ENCODE peak calls at places on chromosomes 4 and X, in eight cellular contexts. One of them, this sample, is unnamed.
A peak's percentile ranks its signal among the peaks of the same experiment; 100 is the strongest.

GRCh38 chrX:8668797-8669196 is 63.1 kb downstream of the ANOS1 start:
- DNase-seq in BJ: no peak
- DNase-seq in right cardiac atrium: no peak
- DNase-seq in activated CD4-positive, alpha-beta T cell treated with anti-CD3 and anti-CD28 coated beads for 48 hours: no peak
- DNase-seq in astrocyte of the spinal cord: no peak
- DNase-seq in activated CD8-positive, alpha-beta memory T cell treated with anti-CD3 and anti-CD28 coated beads for 48 hours: no peak
- DNase-seq in NCI-H1436: no peak
- DNase-seq in T-helper 9 cell: no peak
- DNase-seq in this sample: no peak

GRCh38 chr4:150570123-150570522 is 11.8 kb upstream of the MAB21L2 start:
- DNase-seq in NCI-H1436: no peak
- DNase-seq in BJ: no peak
- DNase-seq in right cardiac atrium: no peak
- DNase-seq in activated CD8-positive, alpha-beta memory T cell treated with anti-CD3 and anti-CD28 coated beads for 48 hours: no peak
- DNase-seq in astrocyte of the spinal cord: no peak
- DNase-seq in T-helper 9 cell: no peak
- DNase-seq in activated CD4-positive, alpha-beta T cell treated with anti-CD3 and anti-CD28 coated beads for 48 hours: no peak
- DNase-seq in this sample: no peak

GRCh38 chr4:162408309-162408708 is 244.5 kb upstream of the FSTL5 start:
- DNase-seq in right cardiac atrium: no peak
- DNase-seq in NCI-H1436: no peak
- DNase-seq in activated CD4-positive, alpha-beta T cell treated with anti-CD3 and anti-CD28 coated beads for 48 hours: no peak
- DNase-seq in BJ: no peak
- DNase-seq in T-helper 9 cell: no peak
- DNase-seq in activated CD8-positive, alpha-beta memory T cell treated with anti-CD3 and anti-CD28 coated beads for 48 hours: no peak
- DNase-seq in astrocyte of the spinal cord: no peak
- DNase-seq in this sample: no peak

GRCh38 chr4:118206627-118207026 is 146.2 kb downstream of the PRSS12 start:
- DNase-seq in NCI-H1436: no peak
- DNase-seq in activated CD8-positive, alpha-beta memory T cell treated with anti-CD3 and anti-CD28 coated beads for 48 hours: no peak
- DNase-seq in activated CD4-positive, alpha-beta T cell treated with anti-CD3 and anti-CD28 coated beads for 48 hours: no peak
- DNase-seq in T-helper 9 cell: no peak
- DNase-seq in astrocyte of the spinal cord: no peak
- DNase-seq in right cardiac atrium: no peak
- DNase-seq in BJ: no peak
- DNase-seq in this sample: no peak

GRCh38 chr4:75232546-75232945 is 281.7 kb downstream of the RCHY1 start:
- DNase-seq in BJ: no peak
- DNase-seq in activated CD4-positive, alpha-beta T cell treated with anti-CD3 and anti-CD28 coated beads for 48 hours: no peak
- DNase-seq in activated CD8-positive, alpha-beta memory T cell treated with anti-CD3 and anti-CD28 coated beads for 48 hours: no peak
- DNase-seq in T-helper 9 cell: no peak
- DNase-seq in right cardiac atrium: no peak
- DNase-seq in NCI-H1436: no peak
- DNase-seq in astrocyte of the spinal cord: no peak
- DNase-seq in this sample: no peak

GRCh38 chrX:130575831-130576404 is 174.1 kb downstream of the RBMX2 start:
- DNase-seq in T-helper 9 cell: peak; percentile 0
- DNase-seq in NCI-H1436: peak; percentile 39
- DNase-seq in BJ: no peak
- DNase-seq in activated CD8-positive, alpha-beta memory T cell treated with anti-CD3 and anti-CD28 coated beads for 48 hours: no peak
- DNase-seq in right cardiac atrium: peak; percentile 56
- DNase-seq in activated CD4-positive, alpha-beta T cell treated with anti-CD3 and anti-CD28 coated beads for 48 hours: peak; percentile 38
- DNase-seq in astrocyte of the spinal cord: peak; percentile 32
- DNase-seq in this sample: no peak

GRCh38 chrX:18895157-18895952 is 88.6 kb downstream of the PHKA2 start:
- DNase-seq in right cardiac atrium: peak; percentile 77
- DNase-seq in activated CD8-positive, alpha-beta memory T cell treated with anti-CD3 and anti-CD28 coated beads for 48 hours: no peak
- DNase-seq in T-helper 9 cell: no peak
- DNase-seq in BJ: no peak
- DNase-seq in activated CD4-positive, alpha-beta T cell treated with anti-CD3 and anti-CD28 coated beads for 48 hours: no peak
- DNase-seq in astrocyte of the spinal cord: no peak
- DNase-seq in NCI-H1436: no peak
- DNase-seq in this sample: no peak

GRCh38 chrX:71466979-71467523 is 65.9 kb upstream of the OGT start:
- DNase-seq in NCI-H1436: no peak
- DNase-seq in activated CD8-positive, alpha-beta memory T cell treated with anti-CD3 and anti-CD28 coated beads for 48 hours: no peak
- DNase-seq in activated CD4-positive, alpha-beta T cell treated with anti-CD3 and anti-CD28 coated beads for 48 hours: no peak
- DNase-seq in BJ: no peak
- DNase-seq in astrocyte of the spinal cord: no peak
- DNase-seq in T-helper 9 cell: no peak
- DNase-seq in right cardiac atrium: no peak
- DNase-seq in this sample: no peak

GRCh38 chr4:176792348-176793059 is at the start of gene VEGFC:
- DNase-seq in activated CD4-positive, alpha-beta T cell treated with anti-CD3 and anti-CD28 coated beads for 48 hours: peak; percentile 35
- DNase-seq in astrocyte of the spinal cord: peak; percentile 79
- DNase-seq in activated CD8-positive, alpha-beta memory T cell treated with anti-CD3 and anti-CD28 coated beads for 48 hours: no peak
- DNase-seq in right cardiac atrium: peak; percentile 85
- DNase-seq in NCI-H1436: peak; percentile 37
- DNase-seq in BJ: no peak
- DNase-seq in T-helper 9 cell: no peak
- DNase-seq in this sample: no peak

GRCh38 chr4:15526924-15527592 is 57.4 kb downstream of the CC2D2A start:
- DNase-seq in activated CD4-positive, alpha-beta T cell treated with anti-CD3 and anti-CD28 coated beads for 48 hours: no peak
- DNase-seq in activated CD8-positive, alpha-beta memory T cell treated with anti-CD3 and anti-CD28 coated beads for 48 hours: no peak
- DNase-seq in BJ: no peak
- DNase-seq in astrocyte of the spinal cord: no peak
- DNase-seq in NCI-H1436: no peak
- DNase-seq in right cardiac atrium: no peak
- DNase-seq in T-helper 9 cell: no peak
- DNase-seq in this sample: no peak

GRCh38 chr4:182901337-182901736 is 15.8 kb downstream of the DCTD start:
- DNase-seq in activated CD8-positive, alpha-beta memory T cell treated with anti-CD3 and anti-CD28 coated beads for 48 hours: no peak
- DNase-seq in astrocyte of the spinal cord: no peak
- DNase-seq in NCI-H1436: no peak
- DNase-seq in activated CD4-positive, alpha-beta T cell treated with anti-CD3 and anti-CD28 coated beads for 48 hours: no peak
- DNase-seq in BJ: no peak
- DNase-seq in T-helper 9 cell: no peak
- DNase-seq in right cardiac atrium: no peak
- DNase-seq in this sample: no peak

GRCh38 chrX:8049827-8050226 is 121.2 kb downstream of the VCX2 start:
- DNase-seq in T-helper 9 cell: no peak
- DNase-seq in BJ: no peak
- DNase-seq in activated CD4-positive, alpha-beta T cell treated with anti-CD3 and anti-CD28 coated beads for 48 hours: no peak
- DNase-seq in astrocyte of the spinal cord: peak; percentile 24
- DNase-seq in activated CD8-positive, alpha-beta memory T cell treated with anti-CD3 and anti-CD28 coated beads for 48 hours: no peak
- DNase-seq in right cardiac atrium: no peak
- DNase-seq in NCI-H1436: no peak
- DNase-seq in this sample: no peak

GRCh38 chr4:127601029-127601428 is 31.7 kb upstream of the INTU start:
- DNase-seq in activated CD4-positive, alpha-beta T cell treated with anti-CD3 and anti-CD28 coated beads for 48 hours: no peak
- DNase-seq in BJ: no peak
- DNase-seq in NCI-H1436: no peak
- DNase-seq in astrocyte of the spinal cord: peak; percentile 25
- DNase-seq in T-helper 9 cell: no peak
- DNase-seq in right cardiac atrium: no peak
- DNase-seq in activated CD8-positive, alpha-beta memory T cell treated with anti-CD3 and anti-CD28 coated beads for 48 hours: no peak
- DNase-seq in this sample: no peak

GRCh38 chrX:119647552-119648420 is 41.6 kb upstream of the NKRF start:
- DNase-seq in BJ: no peak
- DNase-seq in T-helper 9 cell: peak; percentile 40
- DNase-seq in astrocyte of the spinal cord: no peak
- DNase-seq in right cardiac atrium: no peak
- DNase-seq in activated CD4-positive, alpha-beta T cell treated with anti-CD3 and anti-CD28 coated beads for 48 hours: peak; percentile 77
- DNase-seq in activated CD8-positive, alpha-beta memory T cell treated with anti-CD3 and anti-CD28 coated beads for 48 hours: peak; percentile 18
- DNase-seq in NCI-H1436: no peak
- DNase-seq in this sample: no peak

GRCh38 chrX:153960786-153961185 is 10.8 kb downstream of the HCFC1 start:
- DNase-seq in astrocyte of the spinal cord: no peak
- DNase-seq in activated CD4-positive, alpha-beta T cell treated with anti-CD3 and anti-CD28 coated beads for 48 hours: no peak
- DNase-seq in T-helper 9 cell: no peak
- DNase-seq in BJ: no peak
- DNase-seq in NCI-H1436: no peak
- DNase-seq in activated CD8-positive, alpha-beta memory T cell treated with anti-CD3 and anti-CD28 coated beads for 48 hours: no peak
- DNase-seq in right cardiac atrium: no peak
- DNase-seq in this sample: no peak

GRCh38 chr4:89212666-89213381 is 94.8 kb downstream of the GPRIN3 start:
- DNase-seq in activated CD4-positive, alpha-beta T cell treated with anti-CD3 and anti-CD28 coated beads for 48 hours: no peak
- DNase-seq in T-helper 9 cell: no peak
- DNase-seq in NCI-H1436: no peak
- DNase-seq in activated CD8-positive, alpha-beta memory T cell treated with anti-CD3 and anti-CD28 coated beads for 48 hours: no peak
- DNase-seq in right cardiac atrium: no peak
- DNase-seq in BJ: no peak
- DNase-seq in astrocyte of the spinal cord: peak; percentile 56
- DNase-seq in this sample: no peak

GRCh38 chrX:33339219-33339618 is 127.9 kb upstream of the DMD start:
- DNase-seq in T-helper 9 cell: no peak
- DNase-seq in activated CD4-positive, alpha-beta T cell treated with anti-CD3 and anti-CD28 coated beads for 48 hours: no peak
- DNase-seq in right cardiac atrium: no peak
- DNase-seq in astrocyte of the spinal cord: no peak
- DNase-seq in activated CD8-positive, alpha-beta memory T cell treated with anti-CD3 and anti-CD28 coated beads for 48 hours: no peak
- DNase-seq in BJ: no peak
- DNase-seq in NCI-H1436: no peak
- DNase-seq in this sample: no peak

GRCh38 chr4:25792200-25792791 is 70.5 kb downstream of the SEL1L3 start:
- DNase-seq in activated CD4-positive, alpha-beta T cell treated with anti-CD3 and anti-CD28 coated beads for 48 hours: peak; percentile 30
- DNase-seq in NCI-H1436: peak; percentile 41
- DNase-seq in BJ: no peak
- DNase-seq in right cardiac atrium: no peak
- DNase-seq in T-helper 9 cell: no peak
- DNase-seq in activated CD8-positive, alpha-beta memory T cell treated with anti-CD3 and anti-CD28 coated beads for 48 hours: no peak
- DNase-seq in astrocyte of the spinal cord: no peak
- DNase-seq in this sample: no peak

GRCh38 chr4:56630876-56631666 is 50.0 kb downstream of the HOPX start:
- DNase-seq in NCI-H1436: no peak
- DNase-seq in right cardiac atrium: no peak
- DNase-seq in activated CD8-positive, alpha-beta memory T cell treated with anti-CD3 and anti-CD28 coated beads for 48 hours: no peak
- DNase-seq in T-helper 9 cell: no peak
- DNase-seq in astrocyte of the spinal cord: peak; percentile 79
- DNase-seq in BJ: no peak
- DNase-seq in activated CD4-positive, alpha-beta T cell treated with anti-CD3 and anti-CD28 coated beads for 48 hours: no peak
- DNase-seq in this sample: no peak

GRCh38 chr4:156771171-156771837 is 200.3 kb downstream of the PDGFC start:
- DNase-seq in activated CD4-positive, alpha-beta T cell treated with anti-CD3 and anti-CD28 coated beads for 48 hours: no peak
- DNase-seq in astrocyte of the spinal cord: peak; percentile 78
- DNase-seq in right cardiac atrium: no peak
- DNase-seq in NCI-H1436: no peak
- DNase-seq in T-helper 9 cell: no peak
- DNase-seq in BJ: no peak
- DNase-seq in activated CD8-positive, alpha-beta memory T cell treated with anti-CD3 and anti-CD28 coated beads for 48 hours: no peak
- DNase-seq in this sample: no peak

GRCh38 chr4:83110222-83110945 is 4.1 kb downstream of the PLAC8 start:
- DNase-seq in T-helper 9 cell: peak; percentile 81
- DNase-seq in NCI-H1436: peak; percentile 92
- DNase-seq in activated CD8-positive, alpha-beta memory T cell treated with anti-CD3 and anti-CD28 coated beads for 48 hours: peak; percentile 81
- DNase-seq in astrocyte of the spinal cord: peak; percentile 77
- DNase-seq in BJ: peak; percentile 32
- DNase-seq in activated CD4-positive, alpha-beta T cell treated with anti-CD3 and anti-CD28 coated beads for 48 hours: peak; percentile 95
- DNase-seq in right cardiac atrium: peak; percentile 91
- DNase-seq in this sample: peak; percentile 85

GRCh38 chr4:62548108-62548524 is 1348.0 kb downstream of the ADGRL3 start:
- DNase-seq in activated CD8-positive, alpha-beta memory T cell treated with anti-CD3 and anti-CD28 coated beads for 48 hours: no peak
- DNase-seq in right cardiac atrium: peak; percentile 82
- DNase-seq in astrocyte of the spinal cord: no peak
- DNase-seq in NCI-H1436: no peak
- DNase-seq in activated CD4-positive, alpha-beta T cell treated with anti-CD3 and anti-CD28 coated beads for 48 hours: no peak
- DNase-seq in BJ: no peak
- DNase-seq in T-helper 9 cell: no peak
- DNase-seq in this sample: peak; percentile 81

GRCh38 chr4:82515705-82516104 is 46.1 kb downstream of the TMEM150C start:
- DNase-seq in activated CD4-positive, alpha-beta T cell treated with anti-CD3 and anti-CD28 coated beads for 48 hours: no peak
- DNase-seq in right cardiac atrium: peak; percentile 60
- DNase-seq in astrocyte of the spinal cord: peak; percentile 96
- DNase-seq in T-helper 9 cell: no peak
- DNase-seq in activated CD8-positive, alpha-beta memory T cell treated with anti-CD3 and anti-CD28 coated beads for 48 hours: no peak
- DNase-seq in NCI-H1436: no peak
- DNase-seq in BJ: peak; percentile 52
- DNase-seq in this sample: peak; percentile 73

GRCh38 chr4:26936284-26937065 is 75.8 kb downstream of the STIM2 start:
- DNase-seq in activated CD4-positive, alpha-beta T cell treated with anti-CD3 and anti-CD28 coated beads for 48 hours: no peak
- DNase-seq in NCI-H1436: no peak
- DNase-seq in BJ: no peak
- DNase-seq in T-helper 9 cell: no peak
- DNase-seq in right cardiac atrium: no peak
- DNase-seq in astrocyte of the spinal cord: no peak
- DNase-seq in activated CD8-positive, alpha-beta memory T cell treated with anti-CD3 and anti-CD28 coated beads for 48 hours: no peak
- DNase-seq in this sample: no peak

This sample was measured in right atrium auricular region.